ENCODE peak calls at places on chromosomes 7 and 10, in four cellular contexts. R, V, F and A are unnamed samples.

GRCh38 chr7:68470836-68471235 is 1127.4 kb upstream of the AUTS2 start:
- DNase-seq in R (no peak), V (peak; percentile 15), F (no peak), A (no peak)

GRCh38 chr7:388023-388355 is 98.0 kb downstream of the FOXL3 start:
- DNase-seq in R (no peak), V (no peak), F (peak; percentile 3), A (no peak)

GRCh38 chr7:41911792-41912191 is 208.9 kb upstream of the INHBA start:
- DNase-seq in R (no peak), V (no peak), F (no peak), A (no peak)

GRCh38 chr7:68587599-68587998 is 1010.7 kb upstream of the AUTS2 start:
- DNase-seq in R (no peak), V (no peak), F (no peak), A (no peak)

GRCh38 chr10:30818854-30819253 is 189.3 kb upstream of the LYZL2 start:
- DNase-seq in R (no peak), V (no peak), F (no peak), A (no peak)

GRCh38 chr10:69636626-69637550 is 6.8 kb downstream of the FAM241B start:
- DNase-seq in R (no peak), V (no peak), F (no peak), A (peak; percentile 32)

GRCh38 chr7:66047426-66047825 is 28.2 kb upstream of the ASL start:
- DNase-seq in R (no peak), V (no peak), F (no peak), A (no peak)

GRCh38 chr10:95171336-95171735 is 22.7 kb upstream of the ACSM6 start:
- DNase-seq in R (no peak), V (no peak), F (no peak), A (no peak)

GRCh38 chr10:126407831-126408230 is 19.6 kb upstream of the ADAM12 start:
- DNase-seq in R (no peak), V (no peak), F (no peak), A (no peak)

GRCh38 chr10:94069884-94070283 is 76.2 kb downstream of the PLCE1 start:
- DNase-seq in R (no peak), V (no peak), F (no peak), A (no peak)

GRCh38 chr7:75716992-75717626 is 21.6 kb downstream of the HIP1 start:
- DNase-seq in R (no peak), V (no peak), F (no peak), A (no peak)

GRCh38 chr7:47516386-47516785 is 65.5 kb downstream of the TNS3 start:
- DNase-seq in R (no peak), V (no peak), F (no peak), A (no peak)

GRCh38 chr7:38625866-38626265 is 5.3 kb downstream of the AMPH start:
- DNase-seq in R (no peak), V (no peak), F (no peak), A (no peak)

GRCh38 chr7:104275900-104276299 is 52.5 kb upstream of the LHFPL3 start:
- DNase-seq in R (no peak), V (no peak), F (no peak), A (no peak)

GRCh38 chr10:31466313-31466712 is 147.3 kb downstream of the ZEB1 start:
- DNase-seq in R (no peak), V (no peak), F (no peak), A (no peak)

GRCh38 chr10:69407621-69408301 is 9.0 kb downstream of the TACR2 start:
- DNase-seq in R (no peak), V (no peak), F (no peak), A (no peak)